ENCODE peak calls at places on chromosomes 3 and 15, in six cellular contexts. N is AG04449, F is endodermal cell, T is Caco-2, R is osteoblast, E is stomach. B is an unnamed sample.

GRCh38 chr3:106345353-106346027 is 476.7 kb upstream of the CBLB start:
- DNase-seq in N (peak; percentile 100), F (no peak), T (no peak), R (peak; percentile 77), E (no peak), B (peak; percentile 99)

GRCh38 chr3:177521305-177521704 is 324.0 kb upstream of the TBL1XR1 start:
- DNase-seq in N (no peak), F (peak; percentile 79), T (peak; percentile 82), R (no peak), E (peak; percentile 77), B (no peak)

GRCh38 chr3:71779674-71780377 is 5.1 kb downstream of the PROK2 start:
- DNase-seq in N (no peak), F (no peak), T (no peak), R (no peak), E (no peak), B (no peak)

GRCh38 chr3:184733181-184733580 is 21.3 kb upstream of the MAGEF1 start:
- DNase-seq in N (no peak), F (peak; percentile 38), T (no peak), R (no peak), E (no peak), B (no peak)

GRCh38 chr3:142366434-142366833 is 81.4 kb downstream of the XRN1 start:
- DNase-seq in N (no peak), F (no peak), T (no peak), R (no peak), E (no peak), B (no peak)

GRCh38 chr3:57227930-57228733 is 603 bp downstream of the APPL1 start:
- DNase-seq in N (no peak), F (peak; percentile 65), T (peak; percentile 42), R (peak; percentile 89), E (peak; percentile 50), B (no peak)

GRCh38 chr3:73727854-73728253 is 103.1 kb upstream of the PDZRN3 start:
- DNase-seq in N (no peak), F (no peak), T (no peak), R (no peak), E (no peak), B (no peak)

GRCh38 chr15:60840306-60840702 is 361.4 kb upstream of the ICE2 start:
- DNase-seq in N (no peak), F (peak; percentile 78), T (peak; percentile 38), R (no peak), E (no peak), B (no peak)

GRCh38 chr15:51579012-51579411 is 43.6 kb downstream of the DMXL2 start:
- DNase-seq in N (no peak), F (no peak), T (no peak), R (no peak), E (no peak), B (no peak)

GRCh38 chr3:179929091-179929529 is 107.6 kb downstream of the PEX5L start:
- DNase-seq in N (peak; percentile 31), F (peak; percentile 87), T (peak; percentile 38), R (peak; percentile 81), E (peak; percentile 44), B (peak; percentile 83)

GRCh38 chr3:134903840-134904239 is 108.8 kb downstream of the EPHB1 start:
- DNase-seq in N (no peak), F (no peak), T (no peak), R (no peak), E (no peak), B (no peak)

GRCh38 chr3:29067014-29067413 is 213.9 kb upstream of the RBMS3 start:
- DNase-seq in N (no peak), F (no peak), T (no peak), R (no peak), E (no peak), B (no peak)

GRCh38 chr3:124121379-124122336 is 129.7 kb upstream of the ROPN1 start:
- DNase-seq in N (no peak), F (no peak), T (no peak), R (no peak), E (no peak), B (no peak)

GRCh38 chr3:36540898-36541518 is 160.7 kb downstream of the STAC start:
- DNase-seq in N (no peak), F (peak; percentile 78), T (no peak), R (no peak), E (no peak), B (no peak)

GRCh38 chr3:162295323-162295983 is 798.8 kb downstream of the OTOL1 start:
- DNase-seq in N (peak; percentile 95), F (peak; percentile 45), T (no peak), R (peak; percentile 65), E (no peak), B (peak; percentile 84)

GRCh38 chr3:108296239-108296638 is at the start of gene HHLA2:
- DNase-seq in N (no peak), F (no peak), T (no peak), R (peak; percentile 17), E (no peak), B (no peak)

GRCh38 chr3:1775321-1775720 is 323.3 kb upstream of the CNTN4 start:
- DNase-seq in N (no peak), F (no peak), T (no peak), R (no peak), E (no peak), B (no peak)

GRCh38 chr3:149085828-149086231 is 503 bp downstream of the HLTF start:
- DNase-seq in N (no peak), F (peak; percentile 86), T (peak; percentile 47), R (peak; percentile 76), E (no peak), B (no peak)

GRCh38 chr3:23071758-23072157 is 131.4 kb upstream of the UBE2E2 start:
- DNase-seq in N (no peak), F (no peak), T (no peak), R (no peak), E (no peak), B (no peak)

GRCh38 chr3:23068016-23068728 is 135.0 kb upstream of the UBE2E2 start:
- DNase-seq in N (no peak), F (no peak), T (no peak), R (no peak), E (no peak), B (no peak)

GRCh38 chr3:23073721-23074300 is 129.3 kb upstream of the UBE2E2 start:
- DNase-seq in N (no peak), F (no peak), T (no peak), R (no peak), E (no peak), B (no peak)

GRCh38 chr3:23072672-23073071 is 130.5 kb upstream of the UBE2E2 start:
- DNase-seq in N (no peak), F (no peak), T (no peak), R (no peak), E (no peak), B (no peak)

GRCh38 chr3:23071306-23071705 is 131.8 kb upstream of the UBE2E2 start:
- DNase-seq in N (no peak), F (no peak), T (no peak), R (no peak), E (no peak), B (no peak)
- TF ChIP-seq CTCF in N (no peak), F (no peak), T (no peak), R (no peak), E (no peak), B (no peak)

GRCh38 chr3:15665510-15666150 is 64.1 kb downstream of the BTD start:
- DNase-seq in N (no peak), F (no peak), T (no peak), R (no peak), E (no peak), B (no peak)

GRCh38 chr3:15660055-15660940 is 58.8 kb downstream of the BTD start:
- DNase-seq in N (no peak), F (no peak), T (no peak), R (peak; percentile 35), E (no peak), B (no peak)

GRCh38 chr3:15667484-15667883 is 65.9 kb downstream of the BTD start:
- DNase-seq in N (no peak), F (no peak), T (no peak), R (no peak), E (no peak), B (no peak)

GRCh38 chr3:15666277-15666676 is 64.7 kb downstream of the BTD start:
- DNase-seq in N (no peak), F (no peak), T (no peak), R (no peak), E (no peak), B (no peak)
- H3K4me3 ChIP-seq in N (no peak overlapping the region), F (no peak overlapping the region), T (no peak overlapping the region), R (no peak overlapping the region), E (no peak overlapping the region), B (no peak overlapping the region)

GRCh38 chr3:182592747-182593146 is 200.6 kb upstream of the ATP11B start:
- DNase-seq in N (no peak), F (no peak), T (no peak), R (no peak), E (no peak), B (no peak)
- TF ChIP-seq CTCF in N (no peak), F (no peak), T (no peak), R (no peak), E (no peak), B (no peak)

DNA sequence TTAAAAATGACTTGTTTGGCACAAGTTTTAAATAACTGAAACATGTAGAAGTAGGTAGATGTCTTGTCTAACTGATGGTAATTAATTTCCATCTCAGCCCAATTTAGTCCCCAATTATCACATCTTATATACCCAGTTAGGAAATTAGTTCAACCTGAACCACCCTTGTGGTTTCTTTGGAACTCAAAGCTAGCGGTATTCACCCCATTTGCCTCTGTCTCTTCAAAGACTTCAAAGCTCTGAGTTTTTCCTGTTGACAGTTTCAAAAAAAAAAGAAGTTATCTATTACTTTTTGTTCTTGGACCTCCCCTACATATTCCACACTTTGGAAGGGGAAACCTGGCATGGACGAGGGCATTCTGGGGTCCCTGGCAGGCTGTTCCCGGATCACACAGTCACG is 236.5 kb downstream of the KCNMB2 start:
- DNase-seq in N (no peak), F (no peak), T (no peak), R (no peak), E (no peak), B (no peak)
- H3K4me3 ChIP-seq in N (no peak overlapping the region), F (no peak overlapping the region), T (no peak overlapping the region), R (no peak overlapping the region), E (no peak overlapping the region), B (no peak overlapping the region)